ENCODE peak calls at places on chromosomes 5 and 9, in five cellular contexts. R is SK-MEL-5, G is omental fat pad, S is NCI-H1092 treated with DMSO at 0.1 percent for 48 hours, Q is globus pallidus. A is an unnamed sample.

GRCh38 chr9:124008855-124009834 is 2.4 kb upstream of the LHX2 start:
- DNase-seq in S (peak), R (no peak), G (no peak), Q (no peak), A (no peak)

GRCh38 chr9:130443840-130444492 is 795 bp upstream of the ASS1 start:
- DNase-seq in Q (no peak), G (no peak), R (no peak), S (no peak), A (no peak)

GRCh38 chr5:146565764-146566163 is 49.8 kb upstream of the GPR151 start:
- DNase-seq in S (peak), G (peak), R (peak), Q (peak), A (peak)

GRCh38 chr9:135906291-135907005 is 898 bp downstream of the CAMSAP1 start:
- DNase-seq in G (no peak), R (peak), S (peak), Q (no peak), A (peak)

GRCh38 chr9:87803623-87804345 is 77.9 kb downstream of the CTSL start:
- DNase-seq in S (no peak), Q (no peak), R (no peak), G (no peak), A (no peak)

GRCh38 chr9:70260007-70260443 is 1.2 kb downstream of the SMC5 start:
- DNase-seq in G (no peak), S (no peak), R (no peak), Q (no peak), A (no peak)

GRCh38 chr9:132776891-132777290 is 101.2 kb downstream of the AK8 start:
- DNase-seq in Q (no peak), G (no peak), R (no peak), S (no peak), A (no peak)

GRCh38 chr5:75886706-75887105 is 169.5 kb upstream of the POC5 start:
- DNase-seq in S (no peak), Q (no peak), R (no peak), G (no peak), A (no peak)

GRCh38 chr9:15606667-15607472 is 54.0 kb downstream of the CCDC171 start:
- DNase-seq in Q (peak), G (no peak), R (peak), S (peak), A (peak)

GRCh38 chr5:76978869-76979268 is 26.0 kb downstream of the CRHBP start:
- DNase-seq in S (no peak), G (no peak), R (no peak), Q (no peak), A (no peak)

GRCh38 chr5:172280937-172281336 is 2.6 kb downstream of the UBTD2 start:
- DNase-seq in S (no peak), Q (no peak), G (no peak), R (no peak), A (peak)

GRCh38 chr5:90983148-90983547 is 400.0 kb downstream of the ARRDC3 start:
- DNase-seq in G (no peak), S (no peak), R (no peak), Q (no peak), A (no peak)

GRCh38 chr9:19583890-19584289 is 175.1 kb downstream of the ACER2 start:
- DNase-seq in G (no peak), Q (no peak), R (peak), S (no peak), A (no peak)

GRCh38 chr9:126704157-126704941 is 90.6 kb downstream of the LMX1B start:
- DNase-seq in R (peak), Q (no peak), G (peak), S (no peak), A (peak)

GRCh38 chr9:17116400-17116837 is 18.4 kb upstream of the CNTLN start:
- DNase-seq in S (peak), G (no peak), R (peak), Q (peak), A (peak)

A was measured in cerebellar cortex.